ENCODE peak calls at places on chromosomes 13 and 19, in eight cellular contexts. L is astrocyte, Q is psoas muscle, P is HFF-Myc, D is fibroblast of mammary gland, F is transverse colon, W is pancreas, B is astrocyte of the cerebellum. N is an unnamed sample.
A peak's percentile ranks its signal among the peaks of the same experiment; 100 is the strongest.

GRCh38 chr13:111480503-111480902 is 160.1 kb downstream of the TEX29 start:
- DNase-seq in Q (no peak), P (no peak), F (no peak), L (no peak), B (no peak), W (no peak), D (no peak), N (no peak)

GRCh38 chr19:51621178-51621577 is 9.0 kb downstream of the SIGLEC5 start:
- DNase-seq in L (no peak), D (no peak), F (no peak), B (no peak), Q (no peak), P (no peak), W (no peak), N (no peak)

GRCh38 chr19:991174-991931 is 7.2 kb downstream of the WDR18 start:
- DNase-seq in W (no peak), D (peak; percentile 54), P (no peak), F (peak; percentile 37), L (no peak), B (no peak), Q (peak; percentile 57), N (peak; percentile 53)

GRCh38 chr19:13990085-13990484 is 16.0 kb downstream of the RFX1 start:
- DNase-seq in W (no peak), P (no peak), L (no peak), F (no peak), Q (no peak), B (no peak), D (no peak), N (no peak)

GRCh38 chr13:25657062-25657588 is 285.4 kb downstream of the ATP8A2 start:
- DNase-seq in B (no peak), Q (no peak), D (no peak), L (no peak), P (no peak), W (no peak), F (no peak), N (no peak)

GRCh38 chr19:40756502-40757110 is 5.6 kb downstream of the SNRPA start:
- DNase-seq in L (no peak), F (no peak), D (no peak), Q (no peak), P (no peak), W (no peak), B (no peak), N (no peak)

GRCh38 chr19:12777217-12778019 is 2.1 kb upstream of the HOOK2 start:
- DNase-seq in B (no peak), P (no peak), L (no peak), Q (peak; percentile 84), D (peak; percentile 74), F (peak; percentile 87), W (peak; percentile 74), N (peak; percentile 80)

GRCh38 chr19:51124729-51125128 is at the start of gene SIGLEC9:
- DNase-seq in L (no peak), P (no peak), B (no peak), W (peak; percentile 52), F (peak; percentile 35), Q (peak; percentile 45), D (no peak), N (no peak)

GRCh38 chr19:11405846-11406643 is 13.1 kb downstream of the RGL3 start:
- DNase-seq in W (no peak), P (no peak), L (no peak), F (no peak), Q (no peak), D (peak; percentile 34), B (no peak), N (peak; percentile 56)

GRCh38 chr13:102642475-102642874 is 45.7 kb downstream of the TPP2 start:
- DNase-seq in W (peak; percentile 75), D (peak; percentile 21), B (peak; percentile 8), P (no peak), F (peak; percentile 61), L (peak; percentile 12), Q (peak; percentile 47), N (no peak)

GRCh38 chr13:90477194-90477593 is 870.3 kb upstream of the MIR17HG start:
- DNase-seq in L (no peak), Q (no peak), B (no peak), P (no peak), D (no peak), W (peak; percentile 16), F (no peak), N (peak; percentile 3)

GRCh38 chr19:17997969-17998826 is 9.8 kb upstream of the ARRDC2 start:
- DNase-seq in B (no peak), W (peak; percentile 22), D (peak; percentile 57), F (peak; percentile 58), Q (no peak), P (no peak), L (no peak), N (no peak)

GRCh38 chr13:81442904-81443303 is 1102.0 kb upstream of the SPRY2 start:
- DNase-seq in F (no peak), L (no peak), P (no peak), W (no peak), D (no peak), Q (no peak), B (no peak), N (no peak)

GRCh38 chr13:27920677-27921420 is 1.0 kb downstream of the PDX1 start:
- DNase-seq in D (peak; percentile 14), B (no peak), L (no peak), W (peak; percentile 31), F (no peak), Q (no peak), P (no peak), N (peak; percentile 13)

GRCh38 chr13:20291037-20291436 is 58.9 kb upstream of the GJB6 start:
- DNase-seq in D (no peak), B (no peak), P (no peak), W (no peak), F (peak; percentile 39), Q (no peak), L (no peak), N (no peak)

GRCh38 chr13:86020350-86021002 is 221.3 kb upstream of the SLITRK6 start:
- DNase-seq in L (peak; percentile 65), Q (no peak), B (peak; percentile 98), D (peak; percentile 61), P (no peak), W (no peak), F (no peak), N (peak; percentile 87)

GRCh38 chr13:73336789-73337188 is 278.0 kb downstream of the KLF5 start:
- DNase-seq in P (no peak), B (no peak), D (no peak), F (no peak), Q (no peak), W (no peak), L (no peak), N (no peak)

GRCh38 chr19:19276386-19276785 is 3.3 kb upstream of the TM6SF2 start:
- DNase-seq in D (no peak), B (no peak), Q (no peak), P (no peak), W (no peak), L (peak; percentile 79), F (no peak), N (peak; percentile 80)

GRCh38 chr19:31296741-31297390 is 52.4 kb downstream of the TSHZ3 start:
- DNase-seq in W (no peak), F (no peak), D (no peak), P (no peak), B (no peak), L (no peak), Q (no peak), N (no peak)

DNA sequence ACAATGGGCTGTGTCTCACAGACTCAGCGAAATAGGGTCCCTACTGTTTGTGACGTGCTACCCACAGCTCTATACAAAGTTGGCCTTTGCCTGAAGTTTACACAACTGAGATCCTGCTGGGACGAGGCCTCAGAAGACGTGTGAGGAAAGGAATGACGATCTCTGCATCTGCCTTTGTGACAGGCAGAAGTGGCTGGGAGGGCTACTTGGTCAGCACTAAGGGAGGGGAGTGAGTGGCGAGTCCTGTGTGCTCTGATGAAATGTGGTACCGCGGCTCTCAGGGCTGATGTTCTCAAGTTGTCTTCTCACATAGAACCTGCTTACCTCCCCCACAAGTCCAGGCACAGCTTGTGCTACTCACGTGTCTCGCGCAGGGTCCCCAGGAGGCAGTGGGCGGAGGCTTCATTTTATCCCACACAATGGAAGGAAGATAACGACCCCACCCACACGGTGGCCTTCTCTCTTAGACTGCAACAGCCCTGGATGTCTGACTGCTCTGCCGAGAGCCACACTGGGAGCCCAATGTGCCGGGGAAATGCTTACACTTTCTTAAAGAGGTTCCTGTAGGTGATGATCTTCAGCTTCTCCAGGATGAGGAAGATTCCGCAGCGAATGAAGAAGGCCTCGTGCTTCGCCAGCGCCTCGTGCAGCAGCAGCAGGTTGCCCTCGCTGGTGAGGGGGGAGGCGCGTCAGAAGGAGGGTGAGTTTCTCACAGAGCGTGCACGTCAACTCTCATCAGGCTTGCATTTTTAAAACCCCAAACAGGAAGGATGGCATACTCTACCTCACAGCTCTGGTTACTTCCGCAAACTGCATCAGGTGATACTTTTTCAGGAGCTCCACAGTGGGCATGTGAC is 21.2 kb downstream of the PROZ start:
- DNase-seq in D (no peak), W (no peak), L (peak; percentile 54), B (peak; percentile 54), P (no peak), Q (no peak), F (no peak), N (no peak)
- H3K4me3 ChIP-seq in D (no peak overlapping the region), W (no peak overlapping the region), L (no peak overlapping the region), B (no peak overlapping the region), P (no peak overlapping the region), Q (no peak overlapping the region), F (no peak overlapping the region), N (no peak overlapping the region)

DNA sequence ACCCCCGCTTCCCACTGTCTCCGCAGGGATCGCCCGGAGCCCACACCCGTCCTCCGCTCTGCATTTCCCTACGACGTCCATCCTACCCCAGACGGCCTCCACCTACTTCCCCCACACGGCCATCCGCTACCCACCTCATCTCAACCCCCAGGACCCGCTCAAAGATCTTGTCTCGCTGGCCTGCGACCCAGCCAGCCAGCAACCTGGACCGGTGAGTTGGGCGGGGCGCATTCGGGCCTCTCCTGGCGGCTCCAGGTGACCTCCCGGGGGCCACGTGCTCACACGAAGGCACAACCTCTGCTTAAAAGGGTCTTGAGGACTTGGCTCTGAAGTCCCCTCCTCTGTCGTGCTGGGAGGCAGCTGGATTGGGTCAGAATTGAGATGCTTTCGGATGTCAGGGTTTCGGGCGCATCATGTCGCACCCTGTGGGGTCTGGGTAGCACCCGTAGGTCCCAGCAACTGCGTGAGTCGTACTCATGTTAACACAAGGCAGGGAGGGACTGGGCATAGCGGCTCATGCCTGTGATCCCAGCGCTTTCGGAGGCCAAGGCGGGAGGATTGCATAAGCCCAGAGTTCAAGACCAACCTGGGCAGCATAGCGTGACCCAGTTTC is 27.8 kb downstream of the SMIM24 start:
- DNase-seq in W (no peak), D (no peak), P (no peak), Q (no peak), L (no peak), B (no peak), F (no peak), N (no peak)
- TF ChIP-seq CTCF in W (no peak), D (no peak), P (no peak), Q (no peak), L (no peak), B (no peak), F (no peak), N (no peak)

GRCh38 chr19:4058696-4059492 is 7.8 kb downstream of the ZBTB7A start:
- DNase-seq in Q (no peak), W (no peak), D (no peak), B (no peak), P (no peak), F (peak; percentile 40), L (no peak), N (no peak)
- H3K4me3 ChIP-seq in Q (peak overlapping the region; percentile 97), W (no peak overlapping the region), D (peak overlapping the region; percentile 2), B (no peak overlapping the region), P (peak overlapping the region; percentile 33), F (no peak overlapping the region), L (no peak overlapping the region), N (peak overlapping the region; percentile 21)

GRCh38 chr19:15280915-15281683 is 48.9 kb upstream of the EPHX3 start:
- DNase-seq in P (peak; percentile 35), W (peak; percentile 62), F (peak; percentile 69), D (peak; percentile 88), L (peak; percentile 81), Q (peak; percentile 91), B (peak; percentile 71), N (peak; percentile 89)
- TF ChIP-seq CTCF in P (peak; percentile 23), W (no peak), F (no peak), D (peak; percentile 16), L (peak; percentile 16), Q (no peak), B (peak; percentile 27), N (peak; percentile 34)

N was measured in fibroblast of pulmonary artery.